ENCODE peak calls at places on chromosomes 6 and 20, in four cellular contexts. H, C, I and Y are unnamed samples.

GRCh38 chr6:159434410-159434809 is 258.6 kb downstream of the SOD2 start:
- DNase-seq in H (no peak), C (no peak), I (no peak), Y (no peak)

GRCh38 chr20:2236266-2236665 is 59.5 kb upstream of the TGM3 start:
- DNase-seq in H (no peak), C (no peak), I (no peak), Y (no peak)

GRCh38 chr6:34810936-34811632 is 19.2 kb downstream of the BLTP3A start:
- DNase-seq in H (no peak), C (no peak), I (no peak), Y (peak; percentile 46)

GRCh38 chr20:1263853-1264252 is 2.2 kb upstream of the SNPH start:
- DNase-seq in H (no peak), C (no peak), I (no peak), Y (no peak)

GRCh38 chr20:12702312-12702711 is 306.5 kb upstream of the SPTLC3 start:
- DNase-seq in H (no peak), C (no peak), I (no peak), Y (no peak)

GRCh38 chr6:142417331-142417750 is 115.5 kb downstream of the ADGRG6 start:
- DNase-seq in H (no peak), C (no peak), I (no peak), Y (no peak)

GRCh38 chr6:112225691-112226090 is 28.7 kb downstream of the LAMA4 start:
- DNase-seq in H (no peak), C (no peak), I (no peak), Y (no peak)

GRCh38 chr6:99611148-99611547 is 4.5 kb downstream of the PRDM13 start:
- DNase-seq in H (no peak), C (no peak), I (no peak), Y (no peak)

GRCh38 chr6:47478233-47479155 is 905 bp downstream of the CD2AP start:
- DNase-seq in H (no peak), C (no peak), I (no peak), Y (no peak)

GRCh38 chr6:101302593-101302992 is 90.9 kb upstream of the GRIK2 start:
- DNase-seq in H (no peak), C (no peak), I (no peak), Y (no peak)

GRCh38 chr20:39433461-39433860 is 471.3 kb downstream of the DHX35 start:
- DNase-seq in H (no peak), C (no peak), I (no peak), Y (no peak)

GRCh38 chr6:149385998-149386646 is 13.9 kb upstream of the SUMO4 start:
- DNase-seq in H (no peak), C (no peak), I (no peak), Y (no peak)

GRCh38 chr20:62361799-62362589 is 5.1 kb downstream of the LAMA5 start:
- DNase-seq in H (peak; percentile 14), C (no peak), I (peak; percentile 17), Y (peak; percentile 89)
- H3K4me1 ChIP-seq in H (peaks cover 63% of the 10 kb centered on the region), C (peaks cover 25% of the 10 kb centered on the region), I (peaks cover 3% of the 10 kb centered on the region), Y (peaks cover 8% of the 10 kb centered on the region)

GRCh38 chr20:4025679-4026078 is 10.3 kb upstream of the RNF24 start:
- DNase-seq in H (no peak), C (no peak), I (no peak), Y (no peak)

GRCh38 chr20:4025125-4025524 is 9.8 kb upstream of the RNF24 start:
- DNase-seq in H (no peak), C (no peak), I (no peak), Y (no peak)

GRCh38 chr20:4021905-4022304 is 6.5 kb upstream of the RNF24 start:
- DNase-seq in H (no peak), C (no peak), I (no peak), Y (no peak)

GRCh38 chr20:4020256-4020655 is 4.9 kb upstream of the RNF24 start:
- DNase-seq in H (no peak), C (no peak), I (no peak), Y (no peak)

GRCh38 chr20:4022386-4023350 is 7.3 kb upstream of the RNF24 start:
- DNase-seq in H (no peak), C (no peak), I (no peak), Y (no peak)
- H3K4me1 ChIP-seq in H (no peaks in the 10 kb centered on the region), C (no peaks in the 10 kb centered on the region), I (peaks cover 2% of the 10 kb centered on the region), Y (no peaks in the 10 kb centered on the region)

GRCh38 chr20:32207211-32207625 is 325 bp downstream of the PLAGL2 start:
- DNase-seq in H (no peak), C (peak; percentile 30), I (peak; percentile 26), Y (no peak)
- H3K4me1 ChIP-seq in H (peaks cover 67% of the 10 kb centered on the region), C (peaks cover 12% of the 10 kb centered on the region), I (peaks cover 12% of the 10 kb centered on the region), Y (peaks cover 35% of the 10 kb centered on the region)

GRCh38 chr6:136695410-136695809 is 96.9 kb downstream of the MAP3K5 start:
- DNase-seq in H (no peak), C (no peak), I (no peak), Y (no peak)
- H3K4me1 ChIP-seq in H (no peaks in the 10 kb centered on the region), C (no peaks in the 10 kb centered on the region), I (peaks cover 23% of the 10 kb centered on the region), Y (peaks cover 50% of the 10 kb centered on the region)